ENCODE peak calls at places on chromosomes 4 and X, in five cellular contexts. W is naive thymus-derived CD8-positive, alpha-beta T cell; P is amniotic stem cell; X is cortex of kidney; O is NCI-H345. R is an unnamed sample.

GRCh38 chrX:138711399-138712347 is at the start of gene FGF13:
- DNase-seq in W (no peak), P (no peak), X (no peak), O (no peak), R (peak)

GRCh38 chr4:182478475-182478874 is 235.3 kb downstream of the TENM3 start:
- DNase-seq in W (no peak), P (peak), X (no peak), O (peak), R (no peak)

GRCh38 chr4:150828159-150828558 is 186.9 kb downstream of the LRBA start:
- DNase-seq in W (no peak), P (no peak), X (no peak), O (no peak), R (no peak)

GRCh38 chr4:155966661-155967060 is 13.0 kb upstream of the CTSO start:
- DNase-seq in W (no peak), P (no peak), X (no peak), O (no peak), R (no peak)

GRCh38 chr4:94228488-94229216 is 21.0 kb downstream of the SMARCAD1 start:
- DNase-seq in W (no peak), P (no peak), X (no peak), O (no peak), R (no peak)

GRCh38 chr4:38279650-38280322 is 319.6 kb downstream of the PTTG2 start:
- DNase-seq in W (no peak), P (no peak), X (no peak), O (no peak), R (no peak)

GRCh38 chr4:89674876-89675459 is 162.0 kb downstream of the SNCA start:
- DNase-seq in W (no peak), P (no peak), X (no peak), O (peak), R (no peak)

GRCh38 chr4:56215901-56216300 is 171.4 kb downstream of the AASDH start:
- DNase-seq in W (no peak), P (no peak), X (no peak), O (no peak), R (no peak)

GRCh38 chr4:2265113-2266110 is 3.5 kb upstream of the MXD4 start:
- DNase-seq in W (peak), P (no peak), X (no peak), O (no peak), R (no peak)

GRCh38 chr4:177016541-177017141 is 223.9 kb upstream of the VEGFC start:
- DNase-seq in W (no peak), P (peak), X (no peak), O (no peak), R (no peak)

GRCh38 chr4:76984127-76984526 is 34.6 kb downstream of the SEPTIN11 start:
- DNase-seq in W (no peak), P (no peak), X (no peak), O (no peak), R (no peak)

GRCh38 chrX:54427837-54428424 is 12.3 kb upstream of the TSR2 start:
- DNase-seq in W (no peak), P (no peak), X (no peak), O (no peak), R (no peak)

GRCh38 chr4:111639120-111639519 is 506.1 kb upstream of the FAM241A start:
- DNase-seq in W (no peak), P (no peak), X (no peak), O (no peak), R (no peak)

GRCh38 chrX:123184199-123184857 is at the start of gene GRIA3:
- DNase-seq in W (no peak), P (no peak), X (no peak), O (no peak), R (peak)

GRCh38 chr4:94890579-94890978 is 132.8 kb downstream of the BMPR1B start:
- DNase-seq in W (no peak), P (no peak), X (no peak), O (no peak), R (no peak)

GRCh38 chr4:40924096-40924792 is 174.5 kb downstream of the NSUN7 start:
- DNase-seq in W (peak), P (peak), X (no peak), O (peak), R (no peak)

GRCh38 chr4:89212666-89213381 is 94.8 kb downstream of the GPRIN3 start:
- DNase-seq in W (no peak), P (peak), X (no peak), O (no peak), R (no peak)

GRCh38 chr4:128516568-128516967 is 229.0 kb upstream of the PGRMC2 start:
- DNase-seq in W (no peak), P (no peak), X (no peak), O (no peak), R (no peak)

GRCh38 chr4:18777190-18777589 is 755.6 kb upstream of the LCORL start:
- DNase-seq in W (no peak), P (no peak), X (no peak), O (no peak), R (no peak)

GRCh38 chrX:46811101-46811500 is 25.7 kb upstream of the RP2 start:
- DNase-seq in W (no peak), P (no peak), X (no peak), O (no peak), R (no peak)

GRCh38 chrX:16578218-16578617 is 71.7 kb upstream of the S100G start:
- DNase-seq in W (no peak), P (no peak), X (no peak), O (no peak), R (no peak)

GRCh38 chr4:7645158-7645557 is 210.4 kb upstream of the PSAPL1 start:
- DNase-seq in W (no peak), P (no peak), X (no peak), O (no peak), R (no peak)

GRCh38 chr4:76377481-76377901 is 43.5 kb downstream of the CCDC158 start:
- DNase-seq in W (no peak), P (no peak), X (no peak), O (no peak), R (no peak)

GRCh38 chrX:25878806-25879205 is 259.3 kb upstream of the MAGEB18 start:
- DNase-seq in W (no peak), P (no peak), X (no peak), O (no peak), R (no peak)

GRCh38 chrX:14448406-14448805 is 80.9 kb upstream of the GLRA2 start:
- DNase-seq in W (no peak), P (no peak), X (no peak), O (no peak), R (no peak)

GRCh38 chr4:2994917-2995316 is 31.5 kb downstream of the GRK4 start:
- DNase-seq in W (no peak), P (no peak), X (no peak), O (no peak), R (no peak)

GRCh38 chr4:177862541-177863176 is 420.4 kb upstream of the AGA start:
- DNase-seq in W (no peak), P (no peak), X (no peak), O (no peak), R (no peak)

GRCh38 chrX:118370921-118371624 is 25.2 kb downstream of the WDR44 start:
- DNase-seq in W (no peak), P (no peak), X (no peak), O (no peak), R (no peak)

GRCh38 chr4:95267081-95267480 is 281.7 kb downstream of the UNC5C start:
- DNase-seq in W (no peak), P (peak), X (no peak), O (no peak), R (no peak)

R was measured in occipital lobe.